ENCODE peak calls at places on chromosomes 5 and 9, in seven cellular contexts. N is transverse colon, W is mucosa of descending colon, X is PC-3, Z is psoas muscle, P is heart right ventricle, K is fibroblast of lung. B is an unnamed sample.
A peak's percentile ranks its signal among the peaks of the same experiment; 100 is the strongest.

GRCh38 chr9:129456549-129457324 is 164.2 kb downstream of the C9orf50 start:
- DNase-seq in N (no peak), W (no peak), X (no peak), Z (no peak), P (no peak), K (no peak), B (no peak)

GRCh38 chr5:75603421-75603820 is 7.8 kb upstream of the ANKDD1B start:
- DNase-seq in N (no peak), W (no peak), X (no peak), Z (no peak), P (no peak), K (no peak), B (no peak)

GRCh38 chr9:95522871-95523370 is 6.2 kb upstream of the PTCH1 start:
- DNase-seq in N (no peak), W (no peak), X (no peak), Z (no peak), P (no peak), K (no peak), B (no peak)

GRCh38 chr5:180799194-180799593 is 3.4 kb downstream of the MGAT1 start:
- DNase-seq in N (peak; percentile 72), W (peak; percentile 75), X (peak; percentile 49), Z (no peak), P (no peak), K (no peak), B (no peak)

GRCh38 chr5:1016036-1016435 is 7.4 kb downstream of the NKD2 start:
- DNase-seq in N (no peak), W (no peak), X (no peak), Z (peak; percentile 51), P (no peak), K (no peak), B (no peak)

GRCh38 chr9:98924971-98925820 is 18.5 kb upstream of the COL15A1 start:
- DNase-seq in N (no peak), W (no peak), X (no peak), Z (no peak), P (no peak), K (no peak), B (no peak)

GRCh38 chr5:90161399-90161798 is 248.2 kb downstream of the CETN3 start:
- DNase-seq in N (peak; percentile 20), W (peak; percentile 37), X (peak; percentile 29), Z (no peak), P (peak; percentile 64), K (peak; percentile 41), B (peak; percentile 55)

GRCh38 chr5:141475625-141476131 is at the start of gene PCDHGC3:
- DNase-seq in N (peak; percentile 89), W (peak; percentile 85), X (no peak), Z (peak; percentile 96), P (peak; percentile 94), K (peak; percentile 96), B (peak; percentile 90)

GRCh38 chr9:38274746-38275250 is 117.7 kb upstream of the ALDH1B1 start:
- DNase-seq in N (no peak), W (no peak), X (no peak), Z (no peak), P (no peak), K (peak; percentile 2), B (no peak)

GRCh38 chr5:132820162-132820754 is 7.2 kb downstream of the SOWAHA start:
- DNase-seq in N (peak; percentile 95), W (peak; percentile 99), X (peak; percentile 82), Z (peak; percentile 93), P (peak; percentile 91), K (peak; percentile 94), B (peak; percentile 93)

GRCh38 chr5:132816554-132816953 is 3.5 kb downstream of the SOWAHA start:
- DNase-seq in N (no peak), W (no peak), X (no peak), Z (no peak), P (no peak), K (peak; percentile 47), B (no peak)

GRCh38 chr5:132821350-132821749 is 8.2 kb downstream of the SOWAHA start:
- DNase-seq in N (no peak), W (no peak), X (no peak), Z (no peak), P (no peak), K (no peak), B (no peak)

GRCh38 chr5:132821791-132822190 is 8.7 kb downstream of the SHROOM1 start:
- DNase-seq in N (no peak), W (no peak), X (no peak), Z (no peak), P (no peak), K (peak; percentile 48), B (peak; percentile 69)

GRCh38 chr5:132819468-132819867 is 6.4 kb downstream of the SOWAHA start:
- DNase-seq in N (no peak), W (peak; percentile 26), X (no peak), Z (no peak), P (no peak), K (no peak), B (no peak)
- H3K4me1 ChIP-seq in N (no peaks in the 10 kb centered on the region), W (no peaks in the 10 kb centered on the region), X (no peaks in the 10 kb centered on the region), Z (no peaks in the 10 kb centered on the region), P (peaks cover 7% of the 10 kb centered on the region), K (peaks cover 2% of the 10 kb centered on the region), B (no peaks in the 10 kb centered on the region)

GRCh38 chr9:120767451-120767850 is 25.8 kb downstream of the FBXW2 start:
- DNase-seq in N (no peak), W (no peak), X (peak; percentile 89), Z (no peak), P (no peak), K (no peak), B (no peak)
- H3K36me3 ChIP-seq in N (no peaks in the 10 kb centered on the region), W (no peaks in the 10 kb centered on the region), X (peaks cover 20% of the 10 kb centered on the region), Z (peaks cover 26% of the 10 kb centered on the region), P (no peaks in the 10 kb centered on the region), K (peaks cover 15% of the 10 kb centered on the region), B (no peaks in the 10 kb centered on the region)

GRCh38 chr9:8206720-8207119 is 407.1 kb upstream of the DMAC1 start:
- DNase-seq in N (no peak), W (no peak), X (no peak), Z (no peak), P (no peak), K (no peak), B (no peak)
- H3K4me1 ChIP-seq in N (no peaks in the 10 kb centered on the region), W (no peaks in the 10 kb centered on the region), X (no peaks in the 10 kb centered on the region), Z (no peaks in the 10 kb centered on the region), P (no peaks in the 10 kb centered on the region), K (no peaks in the 10 kb centered on the region), B (no peaks in the 10 kb centered on the region)

GRCh38 chr5:138179277-138179857 is 455 bp downstream of the KIF20A start:
- DNase-seq in N (no peak), W (peak; percentile 6), X (no peak), Z (no peak), P (no peak), K (no peak), B (no peak)
- H3K36me3 ChIP-seq in N (no peaks in the 10 kb centered on the region), W (no peaks in the 10 kb centered on the region), X (peaks cover 35% of the 10 kb centered on the region), Z (peaks cover 3% of the 10 kb centered on the region), P (no peaks in the 10 kb centered on the region), K (peaks cover 7% of the 10 kb centered on the region), B (no peaks in the 10 kb centered on the region)

DNA sequence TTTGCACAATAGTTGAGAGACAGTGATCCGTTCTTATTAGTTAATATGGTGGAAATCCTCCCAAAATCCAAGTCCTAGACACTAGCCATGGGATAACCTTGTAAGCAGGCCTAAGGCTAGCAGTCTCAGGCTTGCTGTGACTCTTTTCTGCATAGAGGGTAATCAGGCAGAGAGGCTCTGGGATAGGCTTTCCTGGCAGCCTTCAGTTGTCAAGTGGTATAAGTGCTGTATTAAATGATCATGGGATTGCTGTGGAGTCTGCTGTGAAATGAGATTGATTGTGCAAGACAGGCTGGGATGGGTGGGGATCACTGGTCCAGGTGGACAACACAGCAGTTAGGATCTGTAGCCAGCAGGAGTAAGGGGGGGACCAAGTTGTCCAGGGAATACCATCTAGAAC is 416.4 kb downstream of the TLE4 start:
- DNase-seq in N (no peak), W (no peak), X (no peak), Z (no peak), P (no peak), K (no peak), B (no peak)
- H3K4me1 ChIP-seq in N (no peaks in the 10 kb centered on the region), W (no peaks in the 10 kb centered on the region), X (no peaks in the 10 kb centered on the region), Z (peaks cover 33% of the 10 kb centered on the region), P (peaks cover 8% of the 10 kb centered on the region), K (no peaks in the 10 kb centered on the region), B (no peaks in the 10 kb centered on the region)

GRCh38 chr9:7209990-7210389 is 452.2 kb downstream of the KDM4C start:
- DNase-seq in N (no peak), W (no peak), X (no peak), Z (no peak), P (no peak), K (no peak), B (no peak)

GRCh38 chr9:7210854-7211637 is 453.3 kb downstream of the KDM4C start:
- DNase-seq in N (no peak), W (no peak), X (no peak), Z (no peak), P (no peak), K (no peak), B (no peak)

GRCh38 chr9:7212101-7212500 is 454.3 kb downstream of the KDM4C start:
- DNase-seq in N (no peak), W (no peak), X (no peak), Z (no peak), P (no peak), K (no peak), B (no peak)

GRCh38 chr9:7209051-7209450 is 451.3 kb downstream of the KDM4C start:
- DNase-seq in N (no peak), W (no peak), X (no peak), Z (no peak), P (no peak), K (no peak), B (no peak)

DNA sequence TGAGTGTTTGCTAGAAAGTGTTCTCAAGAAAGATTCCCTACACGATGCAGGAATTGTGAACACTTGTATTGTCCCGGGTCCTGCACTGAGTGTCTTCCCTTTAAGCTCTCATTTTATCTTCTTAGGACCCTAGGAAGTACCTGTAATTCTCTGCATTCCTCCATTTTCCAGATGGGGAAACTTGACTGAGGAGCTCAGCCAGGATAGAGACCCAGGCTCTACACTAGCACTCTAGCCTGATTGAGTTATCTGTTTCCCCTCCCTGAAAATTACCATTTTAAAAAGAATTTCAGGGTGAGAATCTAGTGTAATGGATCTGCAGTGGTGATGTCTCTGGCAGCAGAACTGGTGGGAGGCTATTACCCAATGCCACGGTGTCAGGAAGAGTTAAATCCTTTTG is 453.9 kb downstream of the KDM4C start:
- DNase-seq in N (no peak), W (no peak), X (no peak), Z (no peak), P (no peak), K (no peak), B (no peak)
- H3K36me3 ChIP-seq in N (no peaks in the 10 kb centered on the region), W (no peaks in the 10 kb centered on the region), X (no peaks in the 10 kb centered on the region), Z (no peaks in the 10 kb centered on the region), P (no peaks in the 10 kb centered on the region), K (no peaks in the 10 kb centered on the region), B (no peaks in the 10 kb centered on the region)

GRCh38 chr5:151156732-151157402 is 712 bp downstream of the ANXA6 start:
- DNase-seq in N (no peak), W (peak; percentile 24), X (no peak), Z (peak; percentile 63), P (no peak), K (peak; percentile 28), B (no peak)
- H3K4me1 ChIP-seq in N (peaks cover 28% of the 10 kb centered on the region), W (peaks cover 3% of the 10 kb centered on the region), X (peaks cover 28% of the 10 kb centered on the region), Z (peaks cover 48% of the 10 kb centered on the region), P (peaks cover 45% of the 10 kb centered on the region), K (peaks cover 24% of the 10 kb centered on the region), B (no peaks in the 10 kb centered on the region)

DNA sequence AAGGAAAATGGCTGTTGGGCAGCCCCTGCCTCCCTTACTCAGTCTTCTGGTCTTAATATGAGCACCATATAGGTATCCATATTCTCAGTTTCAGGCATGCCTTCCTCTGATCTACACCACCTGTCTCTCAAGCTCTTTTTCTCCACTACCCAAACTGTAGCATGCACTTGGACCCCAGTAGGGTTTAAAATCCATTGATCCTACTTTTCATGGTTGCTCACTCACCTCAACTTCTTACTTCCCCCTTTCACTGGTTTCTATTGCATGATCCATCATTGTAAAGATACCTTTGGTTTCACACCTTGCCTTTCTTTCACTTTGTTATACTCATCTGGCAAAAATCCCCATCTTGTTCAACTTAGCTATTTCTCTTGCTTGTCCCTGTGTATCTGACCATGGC is 159.4 kb downstream of the KDM4C start:
- DNase-seq in N (no peak), W (no peak), X (no peak), Z (no peak), P (no peak), K (no peak), B (no peak)
- H3K36me3 ChIP-seq in N (no peaks in the 10 kb centered on the region), W (no peaks in the 10 kb centered on the region), X (no peaks in the 10 kb centered on the region), Z (no peaks in the 10 kb centered on the region), P (no peaks in the 10 kb centered on the region), K (no peaks in the 10 kb centered on the region), B (no peaks in the 10 kb centered on the region)

B was measured in right lobe of liver.